ENCODE peak calls at places on chromosomes 1 and 21, in four cellular contexts. X, E, I and Q are unnamed samples.

GRCh38 chr21:26153758-26154157 is 16.8 kb downstream of the APP start:
- DNase-seq in X (no peak), I (no peak), E (no peak), Q (no peak)

GRCh38 chr1:228450200-228450599 is 33.5 kb upstream of the TRIM17 start:
- DNase-seq in I (no peak), X (no peak), E (no peak), Q (no peak)

GRCh38 chr1:201320168-201320842 is 37.0 kb downstream of the PKP1 start:
- DNase-seq in E (no peak), X (no peak), I (no peak), Q (no peak)

GRCh38 chr1:7267493-7267892 is 482.2 kb downstream of the CAMTA1 start:
- DNase-seq in X (peak), I (no peak), E (no peak), Q (peak)

GRCh38 chr1:48817505-48818114 is 40.9 kb upstream of the BEND5 start:
- DNase-seq in X (peak), E (peak), I (peak), Q (peak)

GRCh38 chr1:3022976-3023375 is 1.7 kb downstream of the ACTRT2 start:
- DNase-seq in X (no peak), I (no peak), E (no peak), Q (no peak)

GRCh38 chr1:17692645-17693044 is 62.5 kb upstream of the ACTL8 start:
- DNase-seq in E (no peak), I (no peak), X (no peak), Q (no peak)

GRCh38 chr1:3663999-3664699 is 11.8 kb downstream of the TP73 start:
- DNase-seq in X (no peak), I (no peak), E (no peak), Q (no peak)

GRCh38 chr1:10679521-10680220 is 116.8 kb downstream of the CASZ1 start:
- DNase-seq in I (peak), X (peak), E (no peak), Q (peak)

GRCh38 chr1:152658649-152659048 is 4.5 kb upstream of the LCE2D start:
- DNase-seq in X (no peak), I (no peak), E (no peak), Q (no peak)